ENCODE peak calls at places on chromosomes 16 and 17, in four cellular contexts. W, J, E and K are unnamed samples.

GRCh38 chr17:49734666-49735490 is 27.1 kb upstream of the SLC35B1 start:
- DNase-seq in W (no peak), J (no peak), E (no peak), K (no peak)

GRCh38 chr17:39920218-39921210 is 2.1 kb upstream of the GSDMB start:
- DNase-seq in W (no peak), J (no peak), E (no peak), K (no peak)

GRCh38 chr17:68101992-68102758 is 66.6 kb downstream of the KPNA2 start:
- DNase-seq in W (no peak), J (no peak), E (no peak), K (no peak)

GRCh38 chr16:53504665-53505064 is 1.7 kb upstream of the AKTIP start:
- DNase-seq in W (peak), J (no peak), E (no peak), K (no peak)

GRCh38 chr16:14024300-14024699 is 46.8 kb upstream of the MRTFB start:
- DNase-seq in W (no peak), J (no peak), E (no peak), K (no peak)

GRCh38 chr17:46901291-46901690 is 21.7 kb upstream of the GOSR2 start:
- DNase-seq in W (no peak), J (peak), E (no peak), K (no peak)

GRCh38 chr16:31421587-31421986 is 6.6 kb downstream of the COX6A2 start:
- DNase-seq in W (no peak), J (no peak), E (no peak), K (no peak)

GRCh38 chr17:58276423-58276822 is 4.3 kb downstream of the MPO start:
- DNase-seq in W (no peak), J (no peak), E (no peak), K (peak)

DNA sequence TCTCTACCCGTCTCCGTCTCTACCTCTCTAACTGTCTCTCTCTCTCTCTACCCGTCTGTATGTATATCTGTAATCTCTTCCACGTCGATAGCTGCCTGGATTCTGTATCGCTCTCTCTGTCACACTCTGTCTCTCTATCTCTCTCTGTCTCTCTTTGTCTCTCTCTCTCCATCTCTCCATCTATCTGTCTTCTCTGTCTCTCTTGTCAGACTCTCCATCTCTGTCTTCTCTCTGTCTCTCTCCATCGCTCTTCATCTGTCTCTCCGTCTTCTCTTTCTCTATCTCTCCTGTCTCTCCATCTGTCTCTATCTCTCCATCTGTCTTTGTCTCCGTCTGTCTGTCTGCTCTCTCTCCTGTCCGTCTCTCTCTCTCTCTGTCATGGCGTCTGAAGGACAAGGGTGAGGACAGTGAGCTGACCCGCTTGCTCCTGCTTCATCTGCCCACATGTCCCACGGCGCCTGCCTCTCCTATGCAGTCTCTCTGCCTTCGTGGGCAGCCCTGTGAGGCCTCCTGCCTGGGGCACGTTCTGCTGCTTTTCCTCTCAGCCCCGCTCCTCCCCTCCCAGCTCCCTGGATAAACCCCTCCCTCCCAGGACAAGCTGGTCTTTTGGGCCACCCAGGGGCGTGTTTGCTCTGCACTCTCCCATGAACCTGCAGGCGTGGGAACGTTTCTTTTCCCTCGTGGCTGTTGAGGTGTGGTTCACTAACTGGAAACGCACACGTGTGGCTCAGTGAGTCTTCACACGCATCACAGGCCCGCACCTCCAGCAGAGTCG is 18.9 kb downstream of the ACSF3 start:
- DNase-seq in W (no peak), J (no peak), E (no peak), K (no peak)
- H2BK120ac ChIP-seq in W (no peak), J (no peak), E (no peak), K (no peak)

GRCh38 chr16:56933828-56934598 is 2.1 kb downstream of the HERPUD1 start:
- DNase-seq in W (no peak), J (no peak), E (no peak), K (no peak)
- H3K9ac ChIP-seq in W (peak), J (no peak), E (no peak), K (peak)

GRCh38 chr16:74492976-74493375 is 71.7 kb upstream of the CLEC18B start:
- DNase-seq in W (no peak), J (no peak), E (no peak), K (no peak)
- H4K5ac ChIP-seq in W (no peak), J (no peak), E (no peak), K (no peak)

GRCh38 chr16:85613609-85614337 is 651 bp downstream of the GSE1 start:
- DNase-seq in W (no peak), J (peak), E (peak), K (peak)
- H2BK120ac ChIP-seq in W (no peak), J (no peak), E (no peak), K (peak)

DNA sequence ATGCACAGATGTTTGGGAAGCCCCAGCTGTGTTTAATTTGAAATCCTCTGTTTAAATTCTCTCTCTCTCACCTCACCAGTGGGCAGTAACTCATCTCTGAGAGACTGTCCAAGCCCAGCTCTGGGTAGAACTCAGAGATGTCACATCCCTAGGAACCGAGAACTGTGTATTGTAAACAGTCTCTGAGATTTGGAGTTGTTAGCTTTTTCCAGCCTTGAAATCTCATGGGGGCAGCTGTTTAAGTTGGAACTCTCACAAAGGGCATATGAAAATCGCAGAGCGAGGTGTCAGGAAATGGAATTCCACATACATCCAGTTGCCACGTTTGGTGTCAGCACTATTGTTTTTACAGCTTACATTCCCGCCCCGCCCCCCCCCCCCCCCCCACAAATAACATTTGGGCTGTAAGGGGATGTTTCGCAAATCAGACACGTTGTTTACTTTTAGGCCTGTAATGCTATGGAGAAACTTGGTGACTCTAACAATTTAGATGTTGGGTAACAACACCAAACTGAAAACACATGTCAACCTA is 34.3 kb downstream of the VPS35L start:
- DNase-seq in W (peak), J (no peak), E (no peak), K (no peak)
- H3K9ac ChIP-seq in W (no peak), J (no peak), E (no peak), K (no peak)

DNA sequence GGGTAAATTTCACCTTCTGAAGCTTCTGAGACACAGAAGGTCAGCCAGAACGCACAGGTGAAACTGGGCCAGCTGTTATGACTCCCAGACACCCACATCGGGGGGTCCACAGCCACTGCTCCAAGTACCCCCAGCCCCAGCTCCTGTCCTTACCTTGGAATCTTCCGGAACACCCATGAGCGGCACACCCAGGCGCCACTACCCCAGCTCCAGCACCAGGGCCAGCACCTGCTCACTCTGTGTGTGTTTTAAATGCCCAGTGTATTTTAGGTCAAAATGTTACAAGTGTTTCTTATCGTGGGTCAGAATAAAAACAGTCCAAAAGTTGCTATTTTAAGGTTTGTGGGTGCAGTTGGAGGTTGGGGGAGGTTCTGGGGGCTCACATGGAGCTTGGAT is 116.3 kb downstream of the RMI2 start:
- DNase-seq in W (no peak), J (no peak), E (no peak), K (no peak)
- H4K5ac ChIP-seq in W (no peak), J (no peak), E (no peak), K (no peak)

GRCh38 chr17:6479626-6480324 is 35.5 kb downstream of the PIMREG start:
- DNase-seq in W (no peak), J (no peak), E (no peak), K (peak)
- H2BK120ac ChIP-seq in W (no peak), J (no peak), E (no peak), K (no peak)

DNA sequence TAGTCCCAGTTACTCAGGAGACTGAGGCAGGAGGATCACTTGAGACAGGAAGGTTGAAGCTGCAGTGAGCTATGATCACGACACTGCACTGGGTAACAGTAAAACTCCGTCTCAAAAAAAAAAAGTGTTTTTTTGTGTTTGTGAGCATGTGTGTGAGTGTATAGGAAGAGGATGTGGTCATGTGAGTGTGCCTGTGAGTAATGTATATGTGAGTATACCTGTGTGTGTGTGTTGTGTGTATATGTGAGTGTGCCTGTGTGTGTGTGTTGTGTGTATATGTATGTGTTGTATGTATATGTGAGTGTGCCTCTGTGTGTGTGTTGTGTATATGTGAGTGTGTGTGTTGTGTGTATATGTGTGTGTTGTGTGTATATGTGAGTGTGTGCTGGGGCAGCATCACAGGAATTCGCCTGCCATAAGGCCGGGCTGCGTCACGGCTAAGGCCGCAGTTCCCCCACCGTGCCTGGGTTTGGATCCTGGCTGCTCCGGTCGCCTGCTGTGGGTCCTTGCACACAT is 21.4 kb upstream of the NPTX1 start:
- DNase-seq in W (no peak), J (no peak), E (no peak), K (no peak)
- H3K9ac ChIP-seq in W (no peak), J (no peak), E (no peak), K (no peak)